ENCODE peak calls at places on chromosomes 2 and 18, in nine cellular contexts. One of them, this sample, is unnamed.

GRCh38 chr18:79682896-79683625 is 3.5 kb downstream of the CTDP1 start:
- DNase-seq in NB4: peak; percentile 95
- DNase-seq in transverse colon: no peak
- DNase-seq in heart left ventricle: no peak
- DNase-seq in spleen: no peak
- DNase-seq in A549: no peak
- DNase-seq in HCT116: no peak
- DNase-seq in lower leg skin: no peak
- DNase-seq in sigmoid colon: no peak
- DNase-seq in this sample: no peak

GRCh38 chr2:85215074-85216050 is 82.2 kb downstream of the TCF7L1 start:
- DNase-seq in NB4: no peak
- DNase-seq in transverse colon: peak; percentile 12
- DNase-seq in heart left ventricle: no peak
- DNase-seq in spleen: no peak
- DNase-seq in A549: no peak
- DNase-seq in HCT116: no peak
- DNase-seq in lower leg skin: no peak
- DNase-seq in sigmoid colon: no peak
- DNase-seq in this sample: no peak

GRCh38 chr2:224645722-224646121 is 60.6 kb upstream of the CUL3 start:
- DNase-seq in NB4: no peak
- DNase-seq in transverse colon: peak; percentile 57
- DNase-seq in heart left ventricle: no peak
- DNase-seq in spleen: no peak
- DNase-seq in A549: no peak
- DNase-seq in HCT116: no peak
- DNase-seq in lower leg skin: no peak
- DNase-seq in sigmoid colon: no peak
- DNase-seq in this sample: no peak

GRCh38 chr2:20614201-20615045 is 36.5 kb downstream of the HS1BP3 start:
- DNase-seq in NB4: peak; percentile 31
- DNase-seq in transverse colon: peak; percentile 8
- DNase-seq in heart left ventricle: peak; percentile 22
- DNase-seq in spleen: peak; percentile 66
- DNase-seq in A549: no peak
- DNase-seq in HCT116: no peak
- DNase-seq in lower leg skin: no peak
- DNase-seq in sigmoid colon: peak; percentile 72
- DNase-seq in this sample: no peak

GRCh38 chr18:22275706-22276333 is 106.4 kb downstream of the GATA6 start:
- DNase-seq in NB4: no peak
- DNase-seq in transverse colon: no peak
- DNase-seq in heart left ventricle: peak; percentile 39
- DNase-seq in spleen: peak; percentile 79
- DNase-seq in A549: no peak
- DNase-seq in HCT116: no peak
- DNase-seq in lower leg skin: no peak
- DNase-seq in sigmoid colon: no peak
- DNase-seq in this sample: no peak

GRCh38 chr2:1968988-1969700 is 224.8 kb upstream of the PXDN start:
- DNase-seq in NB4: no peak
- DNase-seq in transverse colon: no peak
- DNase-seq in heart left ventricle: no peak
- DNase-seq in spleen: no peak
- DNase-seq in A549: no peak
- DNase-seq in HCT116: no peak
- DNase-seq in lower leg skin: no peak
- DNase-seq in sigmoid colon: peak; percentile 54
- DNase-seq in this sample: no peak

GRCh38 chr2:145277922-145278321 is 758.0 kb upstream of the ZEB2 start:
- DNase-seq in NB4: no peak
- DNase-seq in transverse colon: no peak
- DNase-seq in heart left ventricle: no peak
- DNase-seq in spleen: no peak
- DNase-seq in A549: no peak
- DNase-seq in HCT116: no peak
- DNase-seq in lower leg skin: no peak
- DNase-seq in sigmoid colon: no peak
- DNase-seq in this sample: no peak

GRCh38 chr2:4995466-4995865 is 696.7 kb upstream of the SOX11 start:
- DNase-seq in NB4: peak; percentile 7
- DNase-seq in transverse colon: no peak
- DNase-seq in heart left ventricle: no peak
- DNase-seq in spleen: no peak
- DNase-seq in A549: no peak
- DNase-seq in HCT116: no peak
- DNase-seq in lower leg skin: no peak
- DNase-seq in sigmoid colon: no peak
- DNase-seq in this sample: no peak

GRCh38 chr18:7748252-7749000 is 181.3 kb downstream of the PTPRM start:
- DNase-seq in NB4: no peak
- DNase-seq in transverse colon: no peak
- DNase-seq in heart left ventricle: no peak
- DNase-seq in spleen: no peak
- DNase-seq in A549: no peak
- DNase-seq in HCT116: no peak
- DNase-seq in lower leg skin: no peak
- DNase-seq in sigmoid colon: no peak
- DNase-seq in this sample: no peak

GRCh38 chr18:13520306-13520705 is 206.1 kb downstream of the FAM210A start:
- DNase-seq in NB4: no peak
- DNase-seq in transverse colon: no peak
- DNase-seq in heart left ventricle: no peak
- DNase-seq in spleen: no peak
- DNase-seq in A549: no peak
- DNase-seq in HCT116: no peak
- DNase-seq in lower leg skin: peak; percentile 38
- DNase-seq in sigmoid colon: peak; percentile 81
- DNase-seq in this sample: no peak

GRCh38 chr2:219434468-219434717 is 250 bp upstream of the SPEG start:
- DNase-seq in NB4: no peak
- DNase-seq in transverse colon: no peak
- DNase-seq in heart left ventricle: no peak
- DNase-seq in spleen: peak; percentile 55
- DNase-seq in A549: no peak
- DNase-seq in HCT116: no peak
- DNase-seq in lower leg skin: no peak
- DNase-seq in sigmoid colon: no peak
- DNase-seq in this sample: no peak

GRCh38 chr2:64063924-64064331 is 44.7 kb upstream of the VPS54 start:
- DNase-seq in NB4: no peak
- DNase-seq in transverse colon: no peak
- DNase-seq in heart left ventricle: peak; percentile 31
- DNase-seq in spleen: no peak
- DNase-seq in A549: no peak
- DNase-seq in HCT116: no peak
- DNase-seq in lower leg skin: no peak
- DNase-seq in sigmoid colon: no peak
- DNase-seq in this sample: peak; percentile 31

GRCh38 chr2:74259191-74259590 is 60.8 kb downstream of the MTHFD2 start:
- DNase-seq in NB4: no peak
- DNase-seq in transverse colon: no peak
- DNase-seq in heart left ventricle: no peak
- DNase-seq in spleen: no peak
- DNase-seq in A549: no peak
- DNase-seq in HCT116: no peak
- DNase-seq in lower leg skin: no peak
- DNase-seq in sigmoid colon: no peak
- DNase-seq in this sample: no peak

GRCh38 chr18:48902023-48902855 is 48.5 kb downstream of the SMAD7 start:
- DNase-seq in NB4: no peak
- DNase-seq in transverse colon: peak; percentile 75
- DNase-seq in heart left ventricle: peak; percentile 92
- DNase-seq in spleen: peak; percentile 82
- DNase-seq in A549: peak; percentile 52
- DNase-seq in HCT116: peak; percentile 22
- DNase-seq in lower leg skin: peak; percentile 38
- DNase-seq in sigmoid colon: peak; percentile 93
- DNase-seq in this sample: peak; percentile 76

GRCh38 chr2:154264024-154264423 is 392.3 kb downstream of the GALNT13 start:
- DNase-seq in NB4: no peak
- DNase-seq in transverse colon: no peak
- DNase-seq in heart left ventricle: no peak
- DNase-seq in spleen: no peak
- DNase-seq in A549: peak; percentile 19
- DNase-seq in HCT116: peak; percentile 1
- DNase-seq in lower leg skin: no peak
- DNase-seq in sigmoid colon: no peak
- DNase-seq in this sample: no peak

GRCh38 chr2:8549273-8549922 is 132.5 kb upstream of the ID2 start:
- DNase-seq in NB4: no peak
- DNase-seq in transverse colon: peak; percentile 1
- DNase-seq in heart left ventricle: no peak
- DNase-seq in spleen: no peak
- DNase-seq in A549: no peak
- DNase-seq in HCT116: no peak
- DNase-seq in lower leg skin: no peak
- DNase-seq in sigmoid colon: peak; percentile 46
- DNase-seq in this sample: no peak

GRCh38 chr2:71598526-71598925 is 145.2 kb downstream of the DYSF start:
- DNase-seq in NB4: peak; percentile 62
- DNase-seq in transverse colon: no peak
- DNase-seq in heart left ventricle: no peak
- DNase-seq in spleen: no peak
- DNase-seq in A549: no peak
- DNase-seq in HCT116: no peak
- DNase-seq in lower leg skin: no peak
- DNase-seq in sigmoid colon: no peak
- DNase-seq in this sample: no peak

GRCh38 chr2:208062113-208062512 is 36.8 kb upstream of the PLEKHM3 start:
- DNase-seq in NB4: peak; percentile 73
- DNase-seq in transverse colon: no peak
- DNase-seq in heart left ventricle: no peak
- DNase-seq in spleen: no peak
- DNase-seq in A549: no peak
- DNase-seq in HCT116: peak; percentile 26
- DNase-seq in lower leg skin: no peak
- DNase-seq in sigmoid colon: no peak
- DNase-seq in this sample: no peak

GRCh38 chr2:112577756-112578155 is 6.7 kb upstream of the CHCHD5 start:
- DNase-seq in NB4: no peak
- DNase-seq in transverse colon: no peak
- DNase-seq in heart left ventricle: no peak
- DNase-seq in spleen: no peak
- DNase-seq in A549: no peak
- DNase-seq in HCT116: no peak
- DNase-seq in lower leg skin: no peak
- DNase-seq in sigmoid colon: no peak
- DNase-seq in this sample: no peak

GRCh38 chr2:237464757-237465391 is 22.2 kb upstream of the MLPH start:
- DNase-seq in NB4: no peak
- DNase-seq in transverse colon: no peak
- DNase-seq in heart left ventricle: no peak
- DNase-seq in spleen: no peak
- DNase-seq in A549: no peak
- DNase-seq in HCT116: no peak
- DNase-seq in lower leg skin: no peak
- DNase-seq in sigmoid colon: no peak
- DNase-seq in this sample: no peak
- TF ChIP-seq POLR2A in NB4: no peak
- TF ChIP-seq POLR2A in transverse colon: no peak
- TF ChIP-seq POLR2A in heart left ventricle: no peak
- TF ChIP-seq POLR2A in spleen: no peak
- TF ChIP-seq POLR2A in A549: no peak
- TF ChIP-seq POLR2A in HCT116: no peak
- TF ChIP-seq POLR2A in lower leg skin: no peak
- TF ChIP-seq POLR2A in sigmoid colon: no peak
- TF ChIP-seq POLR2A in this sample: peak; percentile 24

GRCh38 chr2:169797601-169798000 is 1.1 kb upstream of the SSB start:
- DNase-seq in NB4: no peak
- DNase-seq in transverse colon: no peak
- DNase-seq in heart left ventricle: no peak
- DNase-seq in spleen: no peak
- DNase-seq in A549: no peak
- DNase-seq in HCT116: no peak
- DNase-seq in lower leg skin: no peak
- DNase-seq in sigmoid colon: no peak
- DNase-seq in this sample: no peak

GRCh38 chr2:169796441-169796840 is 2.2 kb upstream of the SSB start:
- DNase-seq in NB4: no peak
- DNase-seq in transverse colon: no peak
- DNase-seq in heart left ventricle: no peak
- DNase-seq in spleen: no peak
- DNase-seq in A549: no peak
- DNase-seq in HCT116: no peak
- DNase-seq in lower leg skin: no peak
- DNase-seq in sigmoid colon: no peak
- DNase-seq in this sample: no peak

GRCh38 chr2:169798718-169799495 is at the start of gene SSB:
- DNase-seq in NB4: peak; percentile 98
- DNase-seq in transverse colon: peak; percentile 94
- DNase-seq in heart left ventricle: peak; percentile 93
- DNase-seq in spleen: peak; percentile 98
- DNase-seq in A549: peak; percentile 87
- DNase-seq in HCT116: peak; percentile 82
- DNase-seq in lower leg skin: peak; percentile 88
- DNase-seq in sigmoid colon: peak; percentile 95
- DNase-seq in this sample: peak; percentile 88

GRCh38 chr2:169798397-169798717 is 314 bp upstream of the SSB start:
- DNase-seq in NB4: no peak
- DNase-seq in transverse colon: no peak
- DNase-seq in heart left ventricle: no peak
- DNase-seq in spleen: no peak
- DNase-seq in A549: no peak
- DNase-seq in HCT116: no peak
- DNase-seq in lower leg skin: no peak
- DNase-seq in sigmoid colon: no peak
- DNase-seq in this sample: no peak

GRCh38 chr2:169799555-169799954 is 884 bp downstream of the SSB start:
- DNase-seq in NB4: peak; percentile 67
- DNase-seq in transverse colon: no peak
- DNase-seq in heart left ventricle: no peak
- DNase-seq in spleen: no peak
- DNase-seq in A549: no peak
- DNase-seq in HCT116: no peak
- DNase-seq in lower leg skin: no peak
- DNase-seq in sigmoid colon: no peak
- DNase-seq in this sample: no peak
- TF ChIP-seq POLR2A in NB4: no peak
- TF ChIP-seq POLR2A in transverse colon: no peak
- TF ChIP-seq POLR2A in heart left ventricle: no peak
- TF ChIP-seq POLR2A in spleen: no peak
- TF ChIP-seq POLR2A in A549: no peak
- TF ChIP-seq POLR2A in HCT116: no peak
- TF ChIP-seq POLR2A in lower leg skin: no peak
- TF ChIP-seq POLR2A in sigmoid colon: no peak
- TF ChIP-seq POLR2A in this sample: no peak

GRCh38 chr2:144240656-144241339 is 279.1 kb downstream of the ZEB2 start:
- DNase-seq in NB4: no peak
- DNase-seq in transverse colon: no peak
- DNase-seq in heart left ventricle: no peak
- DNase-seq in spleen: no peak
- DNase-seq in A549: no peak
- DNase-seq in HCT116: no peak
- DNase-seq in lower leg skin: no peak
- DNase-seq in sigmoid colon: no peak
- DNase-seq in this sample: no peak
- TF ChIP-seq POLR2A in NB4: no peak
- TF ChIP-seq POLR2A in transverse colon: no peak
- TF ChIP-seq POLR2A in heart left ventricle: no peak
- TF ChIP-seq POLR2A in spleen: no peak
- TF ChIP-seq POLR2A in A549: no peak
- TF ChIP-seq POLR2A in HCT116: no peak
- TF ChIP-seq POLR2A in lower leg skin: no peak
- TF ChIP-seq POLR2A in sigmoid colon: no peak
- TF ChIP-seq POLR2A in this sample: no peak

GRCh38 chr2:32277674-32278475 is at the start of gene YIPF4:
- DNase-seq in NB4: peak; percentile 95
- DNase-seq in transverse colon: peak; percentile 90
- DNase-seq in heart left ventricle: peak; percentile 87
- DNase-seq in spleen: peak; percentile 91
- DNase-seq in A549: peak; percentile 100
- DNase-seq in HCT116: peak; percentile 84
- DNase-seq in lower leg skin: peak; percentile 93
- DNase-seq in sigmoid colon: peak; percentile 93
- DNase-seq in this sample: peak; percentile 94
- TF ChIP-seq POLR2A in NB4: peak; percentile 46
- TF ChIP-seq POLR2A in transverse colon: peak; percentile 46
- TF ChIP-seq POLR2A in heart left ventricle: no peak
- TF ChIP-seq POLR2A in spleen: no peak
- TF ChIP-seq POLR2A in A549: peak; percentile 52
- TF ChIP-seq POLR2A in HCT116: peak; percentile 80
- TF ChIP-seq POLR2A in lower leg skin: no peak
- TF ChIP-seq POLR2A in sigmoid colon: no peak
- TF ChIP-seq POLR2A in this sample: peak; percentile 34